ENCODE peak calls at places on chromosomes 13 and 19, in four cellular contexts. U is HepG2, B is H1, N is K562. A is an unnamed sample.

GRCh38 chr19:3366104-3366760 is at the start of gene NFIC:
- DNase-seq in U (no peak), N (peak; percentile 80), B (no peak), A (peak; percentile 87)

GRCh38 chr13:37954191-37954590 is 84.6 kb upstream of the TRPC4 start:
- DNase-seq in U (no peak), B (no peak), N (no peak), A (no peak)

GRCh38 chr19:16462757-16463250 is 9.0 kb downstream of the EPS15L1 start:
- DNase-seq in U (no peak), B (no peak), N (no peak), A (no peak)

GRCh38 chr19:57978586-57979289 is 4.4 kb upstream of the C19orf18 start:
- DNase-seq in N (no peak), B (no peak), U (no peak), A (no peak)

GRCh38 chr13:64675256-64675892 is 2554.8 kb downstream of the PCDH9 start:
- DNase-seq in N (no peak), B (no peak), U (peak; percentile 32), A (peak; percentile 86)

GRCh38 chr19:46955114-46955812 is 64.4 kb upstream of the NPAS1 start:
- DNase-seq in U (peak; percentile 27), N (peak; percentile 45), B (no peak), A (no peak)

GRCh38 chr19:29831041-29831548 is 19.3 kb downstream of the CCNE1 start:
- DNase-seq in N (no peak), B (no peak), U (no peak), A (no peak)

GRCh38 chr13:96238241-96238640 is 148.3 kb downstream of the HS6ST3 start:
- DNase-seq in U (no peak), N (no peak), B (no peak), A (no peak)

GRCh38 chr19:54105796-54106195 is 3.1 kb downstream of the NDUFA3 start:
- DNase-seq in B (no peak), N (peak; percentile 5), U (no peak), A (no peak)

GRCh38 chr13:83499286-83499685 is 383.0 kb downstream of the SLITRK1 start:
- DNase-seq in U (no peak), B (no peak), N (no peak), A (no peak)

GRCh38 chr19:44626067-44626624 is 12.8 kb downstream of the IGSF23 start:
- DNase-seq in B (no peak), N (no peak), U (peak; percentile 89), A (peak; percentile 79)

GRCh38 chr19:54453921-54454780 is 5.2 kb downstream of the LENG8 start:
- DNase-seq in N (no peak), U (no peak), B (no peak), A (no peak)

GRCh38 chr19:58364127-58364526 is 1.6 kb upstream of the ZNF497 start:
- DNase-seq in B (no peak), U (no peak), N (no peak), A (no peak)

GRCh38 chr19:20664917-20665781 is 3.8 kb upstream of the ZNF626 start:
- DNase-seq in B (no peak), N (no peak), U (peak; percentile 22), A (no peak)

GRCh38 chr13:91212229-91212628 is 135.3 kb upstream of the MIR17HG start:
- DNase-seq in U (no peak), N (no peak), B (no peak), A (no peak)

GRCh38 chr13:42275098-42275471 is 3.1 kb downstream of the AKAP11 start:
- DNase-seq in B (no peak), U (no peak), N (no peak), A (no peak)

GRCh38 chr19:20423381-20424207 is 142.0 kb downstream of the ZNF737 start:
- DNase-seq in U (no peak), N (no peak), B (peak; percentile 61), A (no peak)

GRCh38 chr13:81382236-81382635 is 1041.3 kb upstream of the SPRY2 start:
- DNase-seq in B (no peak), N (no peak), U (no peak), A (no peak)

GRCh38 chr19:5621311-5621944 is 1.1 kb downstream of the SAFB2 start:
- DNase-seq in B (no peak), N (no peak), U (no peak), A (no peak)

GRCh38 chr13:113756441-113757097 is 2.5 kb upstream of the TMEM255B start:
- DNase-seq in U (no peak), B (no peak), N (no peak), A (no peak)

GRCh38 chr13:43905435-43906031 is 25.8 kb downstream of the LACC1 start:
- DNase-seq in U (peak; percentile 55), N (peak; percentile 26), B (no peak), A (peak; percentile 59)

GRCh38 chr13:70792121-70792520 is 683.9 kb upstream of the KLHL1 start:
- DNase-seq in U (peak; percentile 5), N (no peak), B (no peak), A (peak; percentile 1)

GRCh38 chr19:11987405-11988231 is 22.8 kb downstream of the ZNF763 start:
- DNase-seq in B (peak; percentile 96), U (peak; percentile 55), N (peak; percentile 79), A (no peak)

GRCh38 chr13:37701972-37702371 is 103.4 kb upstream of the POSTN start:
- DNase-seq in N (no peak), B (no peak), U (no peak), A (peak; percentile 29)

GRCh38 chr19:49889687-49890348 is 6.9 kb downstream of the IL4I1 start:
- DNase-seq in U (no peak), B (peak; percentile 94), N (peak; percentile 67), A (peak; percentile 61)

GRCh38 chr13:77509221-77509620 is 26.3 kb upstream of the SCEL start:
- DNase-seq in B (no peak), N (no peak), U (no peak), A (no peak)

GRCh38 chr13:38950987-38951386 is 39.6 kb downstream of the STOML3 start:
- DNase-seq in U (no peak), B (no peak), N (no peak), A (no peak)

DNA sequence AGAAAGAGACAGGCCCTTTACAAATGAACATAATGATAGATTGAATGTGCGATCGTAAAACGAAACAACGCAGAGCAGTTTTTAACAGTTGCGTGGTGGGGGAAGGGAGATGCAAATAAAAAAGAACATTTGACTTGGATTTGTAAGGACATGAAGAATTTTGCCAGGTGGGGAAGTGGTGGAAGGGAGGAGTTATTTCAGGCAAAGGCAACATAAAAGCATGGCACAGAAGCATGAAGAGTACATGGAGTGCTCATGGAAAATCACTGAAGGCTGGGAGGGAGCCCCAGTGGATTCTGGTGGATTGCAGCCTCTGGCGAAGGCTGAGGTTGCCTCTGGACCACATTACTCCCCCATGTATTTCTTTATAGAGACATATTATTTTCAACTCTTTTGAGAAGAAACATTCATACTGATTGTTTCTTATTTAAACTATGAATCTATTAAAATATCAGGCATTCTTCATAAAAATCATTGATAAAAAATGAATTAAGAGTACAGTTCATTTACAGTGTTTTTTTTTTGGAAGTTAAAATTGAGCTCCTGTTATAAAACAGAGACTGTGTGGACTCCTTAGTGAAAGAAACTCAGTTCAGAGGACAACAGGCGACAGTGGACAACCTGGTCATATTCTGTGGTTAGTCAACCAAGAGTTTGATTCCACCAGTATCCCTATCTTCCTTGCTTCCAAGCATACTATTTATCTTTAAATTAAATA is 57.5 kb downstream of the STARD13 start:
- DNase-seq in U (no peak), B (no peak), N (no peak), A (no peak)
- TF ChIP-seq PHF8 in U (no peak), B (no peak), N (no peak), A (no peak)

DNA sequence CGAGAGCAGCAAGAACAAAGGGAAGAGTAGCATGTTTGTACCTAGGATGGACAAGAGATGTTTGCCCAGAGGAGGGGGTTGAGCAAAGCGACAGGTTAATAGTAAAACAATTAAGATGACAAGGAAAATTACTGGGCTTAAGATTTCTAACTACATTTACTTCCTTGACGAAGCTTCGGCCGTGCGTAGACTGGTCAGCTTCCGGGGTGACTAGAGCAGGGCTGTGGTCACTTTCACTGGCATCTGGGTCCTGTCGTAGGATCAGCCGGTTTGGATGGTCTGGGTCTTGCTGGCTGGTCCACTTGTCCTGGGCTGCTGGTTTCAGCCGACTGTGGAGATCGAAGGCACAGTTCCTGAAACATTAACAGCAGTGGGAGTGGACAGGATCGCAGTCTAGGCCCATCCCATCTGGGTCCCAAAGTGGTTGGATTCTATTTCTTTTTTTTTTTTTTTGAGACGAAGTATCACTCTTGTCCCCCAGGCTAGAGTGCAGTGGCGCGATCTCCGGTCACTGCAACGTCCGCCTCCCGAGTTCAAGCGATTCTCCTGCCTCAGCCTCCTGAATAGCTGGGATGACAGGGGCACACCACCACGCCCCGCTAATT is 5.0 kb upstream of the BSG start:
- DNase-seq in N (no peak), B (no peak), U (no peak), A (no peak)
- TF ChIP-seq EP300 in N (no peak), B (no peak), U (no peak), A (no peak)

DNA sequence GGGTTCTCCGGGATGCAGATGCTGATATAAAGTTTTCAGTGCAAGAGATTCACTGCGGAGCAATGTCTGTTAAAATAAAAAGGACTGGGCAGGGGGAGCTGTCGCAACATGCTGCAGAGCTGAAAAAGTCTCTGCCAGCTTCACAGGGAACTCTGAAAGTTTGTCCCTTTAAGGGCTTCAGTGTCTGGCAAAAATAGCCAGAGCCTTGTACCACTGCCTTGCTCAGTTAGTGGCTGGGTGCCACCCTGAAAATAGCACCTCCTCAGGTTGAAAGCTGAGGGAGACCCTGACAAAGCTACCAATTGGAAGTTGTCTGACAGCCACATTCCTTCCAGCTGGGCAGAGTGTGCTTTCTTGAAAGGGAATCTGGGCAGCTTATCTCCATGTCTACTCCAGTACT is 3.0 kb upstream of the NDFIP2 start:
- DNase-seq in N (no peak), U (no peak), B (no peak), A (no peak)
- TF ChIP-seq PHF8 in N (no peak), U (no peak), B (no peak), A (no peak)

GRCh38 chr13:80189889-80190597 is 150.9 kb downstream of the SPRY2 start:
- DNase-seq in N (no peak), B (no peak), U (no peak), A (no peak)
- TF ChIP-seq EP300 in N (no peak), B (no peak), U (no peak), A (no peak)

GRCh38 chr13:47962237-47962636 is 38.8 kb downstream of the SUCLA2 start:
- DNase-seq in N (no peak), B (no peak), U (no peak), A (no peak)
- TF ChIP-seq PHF8 in N (no peak), B (no peak), U (no peak), A (no peak)

DNA sequence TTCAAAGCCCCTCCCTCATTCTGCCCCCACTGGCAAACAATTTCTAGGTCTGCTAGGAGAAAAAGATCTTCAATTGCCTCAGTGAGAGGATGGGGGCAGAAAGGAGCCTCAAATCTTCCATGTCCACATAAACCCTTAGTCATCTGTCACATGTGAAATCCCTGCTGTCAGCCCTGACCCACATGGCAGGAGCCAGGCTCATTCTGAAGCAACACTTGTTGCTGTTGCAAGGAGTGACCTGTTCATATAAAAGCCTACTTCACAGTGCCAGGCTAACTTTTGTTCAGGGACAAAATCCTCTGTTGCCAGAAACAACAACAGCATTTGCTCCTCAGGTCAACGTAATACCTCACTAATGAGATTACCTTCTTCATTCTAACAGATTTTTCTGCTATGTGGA is 70.5 kb downstream of the IRS2 start:
- DNase-seq in N (no peak), U (no peak), B (no peak), A (no peak)
- TF ChIP-seq EP300 in N (no peak), U (no peak), B (no peak), A (no peak)

A was measured in A549.